ENCODE peak calls at places on chromosomes 3 and 15, in four cellular contexts. U is thoracic aorta, S is lung, I is NB4. M is an unnamed sample.

GRCh38 chr3:114362815-114363214 is 69.0 kb downstream of the TIGIT start:
- DNase-seq in U (no peak), S (no peak), I (peak; percentile 15), M (peak; percentile 38)

GRCh38 chr15:96064351-96064756 is 266.1 kb upstream of the NR2F2 start:
- DNase-seq in U (no peak), S (no peak), I (no peak), M (no peak)

GRCh38 chr3:45224824-45225464 is 1.1 kb downstream of the TMEM158 start:
- DNase-seq in U (no peak), S (peak; percentile 74), I (peak; percentile 84), M (peak; percentile 77)

GRCh38 chr3:159766563-159767185 is 222.0 kb upstream of the IL12A start:
- DNase-seq in U (no peak), S (no peak), I (no peak), M (no peak)

GRCh38 chr3:66504761-66505641 is 4.2 kb upstream of the LRIG1 start:
- DNase-seq in U (no peak), S (no peak), I (no peak), M (no peak)

GRCh38 chr3:137131081-137131480 is 173.3 kb downstream of the IL20RB start:
- DNase-seq in U (no peak), S (no peak), I (no peak), M (no peak)

GRCh38 chr15:74621936-74622335 is 6.3 kb downstream of the CLK3 start:
- DNase-seq in U (no peak), S (no peak), I (no peak), M (no peak)

GRCh38 chr3:65342084-65342683 is 654.4 kb upstream of the ADAMTS9 start:
- DNase-seq in U (no peak), S (no peak), I (peak; percentile 53), M (peak; percentile 44)

GRCh38 chr15:74220475-74221248 is 15.5 kb upstream of the CCDC33 start:
- DNase-seq in U (no peak), S (no peak), I (no peak), M (no peak)

GRCh38 chr3:45123030-45123429 is 23.1 kb downstream of the CDCP1 start:
- DNase-seq in U (no peak), S (no peak), I (peak; percentile 73), M (no peak)

GRCh38 chr3:106185949-106186348 is 317.1 kb upstream of the CBLB start:
- DNase-seq in U (no peak), S (no peak), I (no peak), M (no peak)

GRCh38 chr15:40307421-40308165 is at the start of gene PLCB2:
- DNase-seq in U (no peak), S (peak; percentile 52), I (peak; percentile 96), M (peak; percentile 83)

GRCh38 chr3:192246847-192247520 is 480.4 kb downstream of the FGF12 start:
- DNase-seq in U (no peak), S (no peak), I (peak; percentile 3), M (no peak)

GRCh38 chr15:65875458-65875857 is 6.2 kb downstream of the RAB11A start:
- DNase-seq in U (no peak), S (no peak), I (no peak), M (no peak)

GRCh38 chr3:151777880-151778279 is 36.0 kb upstream of the AADAC start:
- DNase-seq in U (no peak), S (no peak), I (no peak), M (no peak)

GRCh38 chr3:157499342-157499963 is 3.8 kb downstream of the VEPH1 start:
- DNase-seq in U (no peak), S (peak; percentile 86), I (no peak), M (no peak)

GRCh38 chr3:121431717-121432517 is 113.9 kb downstream of the POLQ start:
- DNase-seq in U (no peak), S (no peak), I (peak; percentile 15), M (peak; percentile 62)

GRCh38 chr15:98803228-98804056 is 155.1 kb downstream of the IGF1R start:
- DNase-seq in U (no peak), S (no peak), I (no peak), M (no peak)

GRCh38 chr3:186110975-186111974 is 2.4 kb upstream of the ETV5 start:
- DNase-seq in U (no peak), S (no peak), I (no peak), M (peak; percentile 39)

GRCh38 chr3:139310474-139310933 is 33.3 kb upstream of the MRPS22 start:
- DNase-seq in U (no peak), S (no peak), I (no peak), M (no peak)

GRCh38 chr3:195237981-195238625 is 32.9 kb downstream of the XXYLT1 start:
- DNase-seq in U (peak; percentile 1), S (peak; percentile 25), I (no peak), M (no peak)

GRCh38 chr3:138059261-138059660 is 49.3 kb downstream of the CLDN18 start:
- DNase-seq in U (no peak), S (no peak), I (no peak), M (no peak)

GRCh38 chr3:138678086-138678485 is 69.5 kb downstream of the FAIM start:
- DNase-seq in U (no peak), S (no peak), I (no peak), M (no peak)

GRCh38 chr3:112470791-112471190 is 28.5 kb downstream of the BTLA start:
- DNase-seq in U (no peak), S (no peak), I (no peak), M (no peak)

GRCh38 chr15:87123676-87124382 is 1044.2 kb downstream of the AGBL1 start:
- DNase-seq in U (no peak), S (no peak), I (no peak), M (no peak)

GRCh38 chr15:55909036-55909811 is 84.2 kb downstream of the NEDD4 start:
- DNase-seq in U (no peak), S (no peak), I (no peak), M (no peak)

GRCh38 chr3:183491109-183491922 is 62.9 kb upstream of the MCF2L2 start:
- DNase-seq in U (no peak), S (no peak), I (no peak), M (no peak)

GRCh38 chr3:183491923-183492848 is 63.3 kb downstream of the KLHL6 start:
- DNase-seq in U (no peak), S (no peak), I (no peak), M (no peak)

GRCh38 chr3:183489455-183490210 is 61.2 kb upstream of the MCF2L2 start:
- DNase-seq in U (no peak), S (no peak), I (no peak), M (no peak)

GRCh38 chr3:183490211-183490601 is 61.8 kb upstream of the MCF2L2 start:
- DNase-seq in U (no peak), S (no peak), I (no peak), M (no peak)

GRCh38 chr3:183490653-183491052 is 62.2 kb upstream of the MCF2L2 start:
- DNase-seq in U (no peak), S (peak; percentile 61), I (no peak), M (no peak)
- TF ChIP-seq CTCF in U (no peak), S (no peak), I (no peak), M (no peak)

DNA sequence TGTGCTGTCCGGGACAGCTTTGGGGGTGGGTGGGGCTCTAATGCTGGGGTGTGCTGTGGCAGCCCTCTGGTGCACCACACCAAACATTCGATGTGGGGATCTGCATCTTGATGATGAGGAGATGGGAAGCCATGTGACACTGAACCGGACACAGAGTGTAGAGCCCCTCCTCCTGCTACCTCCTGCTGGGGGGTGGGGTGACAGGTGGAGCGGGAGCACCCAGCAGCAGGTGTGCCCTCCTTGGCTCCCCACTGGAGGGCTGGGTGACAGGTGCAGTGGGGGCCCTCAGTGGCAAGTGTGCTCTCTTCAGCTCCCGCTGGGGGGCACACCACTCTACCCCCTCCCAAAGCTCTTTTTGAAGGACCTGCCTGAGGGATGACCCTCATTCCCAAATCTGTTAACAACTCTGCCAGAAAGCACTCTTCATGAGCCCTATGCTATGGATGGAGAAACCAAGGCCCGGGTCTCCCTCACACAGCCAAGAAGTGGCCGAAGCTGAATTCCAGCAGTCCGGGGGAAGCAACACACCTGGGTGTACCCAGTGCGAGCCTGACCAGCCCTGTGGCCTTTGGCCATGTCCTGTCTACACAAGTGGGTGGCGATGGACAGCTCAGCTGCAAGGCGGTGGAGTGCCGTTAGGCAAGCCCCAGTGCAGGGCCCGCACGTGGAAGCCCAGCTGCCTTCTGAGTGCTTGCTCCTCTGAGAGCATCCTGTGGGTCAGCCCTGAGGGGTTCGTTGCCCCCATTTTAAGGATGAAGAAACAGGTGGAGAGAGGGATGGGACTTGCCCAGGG is 609 bp upstream of the UROC1 start:
- DNase-seq in U (no peak), S (no peak), I (no peak), M (no peak)
- TF ChIP-seq CTCF in U (no peak), S (no peak), I (no peak), M (no peak)

GRCh38 chr15:90483640-90484039 is 46.1 kb upstream of the CRTC3 start:
- DNase-seq in U (no peak), S (no peak), I (no peak), M (no peak)

GRCh38 chr15:90483012-90483307 is 46.8 kb upstream of the CRTC3 start:
- DNase-seq in U (no peak), S (no peak), I (no peak), M (no peak)

GRCh38 chr15:90479656-90480055 is 50.1 kb upstream of the CRTC3 start:
- DNase-seq in U (no peak), S (peak; percentile 67), I (no peak), M (no peak)

GRCh38 chr15:90481023-90481422 is 48.7 kb upstream of the CRTC3 start:
- DNase-seq in U (no peak), S (no peak), I (peak; percentile 95), M (no peak)

DNA sequence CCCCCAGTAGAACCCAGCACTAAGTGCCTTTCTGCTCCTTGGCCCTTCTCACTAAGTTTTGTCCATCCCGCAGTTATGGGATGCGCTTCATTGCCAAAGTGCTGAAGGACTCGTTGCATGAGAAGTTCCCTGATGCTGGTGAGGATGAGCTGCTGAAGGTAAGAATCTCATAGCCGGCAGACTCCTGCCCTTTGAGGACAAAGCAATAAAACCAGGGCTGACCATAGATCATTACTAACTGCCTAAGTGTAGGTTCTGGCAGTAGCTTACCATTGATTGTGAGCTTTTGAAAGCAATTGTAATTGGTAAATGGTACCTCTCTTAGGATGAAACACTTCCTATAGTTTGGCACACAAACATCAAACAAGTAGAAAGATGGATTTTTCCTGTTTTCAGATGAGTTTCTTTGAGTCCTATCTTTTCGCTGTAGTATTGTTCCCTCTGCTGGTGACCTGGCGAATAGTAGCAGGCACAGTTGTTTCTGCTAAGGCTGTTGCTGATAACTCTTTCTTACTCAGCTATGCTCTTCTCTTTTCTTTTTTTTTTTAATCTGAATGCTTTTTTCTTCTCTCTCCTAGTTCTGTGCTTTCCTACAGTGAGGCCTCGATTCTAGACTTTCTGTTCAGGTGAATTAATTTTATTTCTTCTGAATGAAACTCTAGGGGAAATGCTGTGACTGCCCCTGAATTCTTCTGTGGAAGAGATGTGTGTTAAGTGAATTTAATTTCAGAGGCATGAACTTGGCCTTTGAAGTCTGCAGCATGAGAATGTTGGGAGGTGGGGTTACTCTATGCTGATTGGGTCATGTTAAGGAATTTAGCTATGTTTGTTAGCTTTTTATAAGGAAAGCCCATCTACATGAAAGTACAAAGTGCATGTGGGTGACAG is 47.4 kb upstream of the CRTC3 start:
- DNase-seq in U (no peak), S (no peak), I (peak; percentile 71), M (peak; percentile 45)
- TF ChIP-seq CTCF in U (peak; percentile 69), S (no peak), I (peak; percentile 72), M (peak; percentile 60)

DNA sequence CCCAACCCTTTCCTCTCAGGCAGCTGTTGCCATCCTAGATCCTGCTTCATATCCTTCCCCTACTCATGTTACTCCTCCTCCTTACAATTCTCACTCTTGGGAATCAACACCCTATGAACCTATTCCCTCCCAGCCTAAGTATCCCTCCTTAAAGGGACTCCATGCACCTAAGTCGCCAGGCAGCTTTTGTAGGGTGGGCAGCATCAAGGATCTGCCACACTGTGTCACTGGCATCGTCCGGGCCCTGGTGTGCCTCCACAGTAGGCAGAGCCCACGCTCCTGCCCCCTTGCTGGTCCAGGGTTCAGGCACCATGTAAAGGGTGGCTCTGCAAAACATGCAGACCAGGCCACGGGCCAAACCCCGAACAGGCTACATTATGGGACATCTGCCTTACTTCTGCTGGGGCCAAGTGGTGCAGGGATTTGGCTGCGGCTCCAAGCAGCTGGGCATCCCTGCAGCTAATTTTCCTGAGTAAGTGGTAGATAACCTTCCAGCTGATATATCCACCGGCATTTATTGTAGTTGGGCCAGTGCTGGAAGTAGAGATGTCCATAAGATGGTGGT is 53.4 kb downstream of the GSK3B start:
- DNase-seq in U (no peak), S (no peak), I (no peak), M (no peak)
- TF ChIP-seq CTCF in U (no peak), S (no peak), I (no peak), M (no peak)